ENCODE peak calls at places on chromosomes 7 and 10, in five cellular contexts. One of them, this sample, is unnamed.

GRCh38 chr10:43795639-43796038 is 147.0 kb upstream of the ZNF32 start:
- DNase-seq in HCT116: no peak
- DNase-seq in T-helper 2 cell: no peak
- DNase-seq in OCI-LY7: no peak
- DNase-seq in AG04450: no peak
- DNase-seq in this sample: no peak

GRCh38 chr10:87505366-87506113 is 847 bp downstream of the MINPP1 start:
- DNase-seq in HCT116: peak
- DNase-seq in T-helper 2 cell: peak
- DNase-seq in OCI-LY7: peak
- DNase-seq in AG04450: no peak
- DNase-seq in this sample: peak

GRCh38 chr10:81108516-81109199 is 571.0 kb downstream of the SH2D4B start:
- DNase-seq in AG04450: no peak
- DNase-seq in HCT116: no peak
- DNase-seq in T-helper 2 cell: no peak
- DNase-seq in OCI-LY7: no peak
- DNase-seq in this sample: no peak

GRCh38 chr7:80403686-80404241 is 108.1 kb downstream of the GNAT3 start:
- DNase-seq in AG04450: no peak
- DNase-seq in HCT116: no peak
- DNase-seq in OCI-LY7: no peak
- DNase-seq in T-helper 2 cell: no peak
- DNase-seq in this sample: no peak

GRCh38 chr7:98291717-98292116 is 10.2 kb downstream of the BRI3 start:
- DNase-seq in HCT116: no peak
- DNase-seq in OCI-LY7: peak
- DNase-seq in T-helper 2 cell: no peak
- DNase-seq in AG04450: no peak
- DNase-seq in this sample: no peak

GRCh38 chr7:135602304-135602703 is 44.6 kb downstream of the NUP205 start:
- DNase-seq in T-helper 2 cell: no peak
- DNase-seq in OCI-LY7: no peak
- DNase-seq in HCT116: no peak
- DNase-seq in AG04450: no peak
- DNase-seq in this sample: no peak

GRCh38 chr10:98748298-98748697 is 301.6 kb upstream of the HPS1 start:
- DNase-seq in T-helper 2 cell: no peak
- DNase-seq in OCI-LY7: peak
- DNase-seq in AG04450: peak
- DNase-seq in HCT116: peak
- DNase-seq in this sample: no peak

GRCh38 chr7:4173615-4174014 is 508.5 kb upstream of the FOXK1 start:
- DNase-seq in OCI-LY7: no peak
- DNase-seq in T-helper 2 cell: no peak
- DNase-seq in AG04450: no peak
- DNase-seq in HCT116: no peak
- DNase-seq in this sample: no peak

GRCh38 chr7:20220824-20221547 is 3.8 kb upstream of the MACC1 start:
- DNase-seq in HCT116: no peak
- DNase-seq in OCI-LY7: no peak
- DNase-seq in T-helper 2 cell: no peak
- DNase-seq in AG04450: peak
- DNase-seq in this sample: no peak

GRCh38 chr10:24723386-24723787 is 300 bp downstream of the ARHGAP21 start:
- DNase-seq in T-helper 2 cell: no peak
- DNase-seq in HCT116: no peak
- DNase-seq in OCI-LY7: peak
- DNase-seq in AG04450: no peak
- DNase-seq in this sample: no peak

GRCh38 chr7:1447551-1448244 is 11.6 kb downstream of the MICALL2 start:
- DNase-seq in AG04450: no peak
- DNase-seq in T-helper 2 cell: no peak
- DNase-seq in HCT116: no peak
- DNase-seq in OCI-LY7: no peak
- DNase-seq in this sample: no peak

GRCh38 chr10:73810358-73810734 is 1.1 kb downstream of the NDST2 start:
- DNase-seq in OCI-LY7: no peak
- DNase-seq in T-helper 2 cell: no peak
- DNase-seq in AG04450: no peak
- DNase-seq in HCT116: no peak
- DNase-seq in this sample: no peak

GRCh38 chr7:8035647-8036518 is 67.3 kb downstream of the GLCCI1 start:
- DNase-seq in T-helper 2 cell: no peak
- DNase-seq in AG04450: peak
- DNase-seq in OCI-LY7: peak
- DNase-seq in HCT116: peak
- DNase-seq in this sample: no peak

GRCh38 chr10:3395487-3395886 is 222.9 kb upstream of the PITRM1 start:
- DNase-seq in AG04450: no peak
- DNase-seq in T-helper 2 cell: no peak
- DNase-seq in OCI-LY7: peak
- DNase-seq in HCT116: no peak
- DNase-seq in this sample: no peak

GRCh38 chr10:113333313-113333712 is 219.5 kb upstream of the HABP2 start:
- DNase-seq in AG04450: no peak
- DNase-seq in OCI-LY7: no peak
- DNase-seq in T-helper 2 cell: no peak
- DNase-seq in HCT116: no peak
- DNase-seq in this sample: no peak

GRCh38 chr10:102642553-102643345 is 1.5 kb upstream of the TRIM8 start:
- DNase-seq in AG04450: no peak
- DNase-seq in T-helper 2 cell: peak
- DNase-seq in HCT116: peak
- DNase-seq in OCI-LY7: peak
- DNase-seq in this sample: peak

GRCh38 chr10:26491276-26491675 is 53.1 kb downstream of the APBB1IP start:
- DNase-seq in T-helper 2 cell: no peak
- DNase-seq in OCI-LY7: no peak
- DNase-seq in HCT116: no peak
- DNase-seq in AG04450: no peak
- DNase-seq in this sample: no peak

GRCh38 chr7:98755138-98755898 is 114.5 kb downstream of the TMEM130 start:
- DNase-seq in T-helper 2 cell: no peak
- DNase-seq in HCT116: no peak
- DNase-seq in OCI-LY7: no peak
- DNase-seq in AG04450: no peak
- DNase-seq in this sample: no peak

GRCh38 chr7:97733276-97734206 is 1.7 kb downstream of the TAC1 start:
- DNase-seq in OCI-LY7: no peak
- DNase-seq in HCT116: no peak
- DNase-seq in T-helper 2 cell: no peak
- DNase-seq in AG04450: no peak
- DNase-seq in this sample: peak

GRCh38 chr7:158357106-158357897 is 230.3 kb downstream of the PTPRN2 start:
- DNase-seq in AG04450: no peak
- DNase-seq in HCT116: no peak
- DNase-seq in OCI-LY7: no peak
- DNase-seq in T-helper 2 cell: no peak
- DNase-seq in this sample: no peak

GRCh38 chr7:30245913-30246312 is 38.5 kb upstream of the ZNRF2 start:
- DNase-seq in HCT116: no peak
- DNase-seq in T-helper 2 cell: no peak
- DNase-seq in AG04450: no peak
- DNase-seq in OCI-LY7: no peak
- DNase-seq in this sample: no peak

GRCh38 chr10:104582604-104582951 is 58.5 kb upstream of the SORCS3 start:
- DNase-seq in OCI-LY7: no peak
- DNase-seq in T-helper 2 cell: no peak
- DNase-seq in AG04450: no peak
- DNase-seq in HCT116: no peak
- DNase-seq in this sample: peak

GRCh38 chr10:97069576-97070362 is 116.0 kb downstream of the SLIT1 start:
- DNase-seq in HCT116: peak
- DNase-seq in OCI-LY7: no peak
- DNase-seq in AG04450: no peak
- DNase-seq in T-helper 2 cell: no peak
- DNase-seq in this sample: peak

GRCh38 chr7:42138691-42139090 is 98.3 kb downstream of the GLI3 start:
- DNase-seq in T-helper 2 cell: no peak
- DNase-seq in HCT116: no peak
- DNase-seq in OCI-LY7: no peak
- DNase-seq in AG04450: no peak
- DNase-seq in this sample: no peak

GRCh38 chr10:46285966-46286620 is 704 bp upstream of the ANTXRL start:
- DNase-seq in HCT116: no peak
- DNase-seq in OCI-LY7: no peak
- DNase-seq in T-helper 2 cell: no peak
- DNase-seq in AG04450: no peak
- DNase-seq in this sample: no peak

GRCh38 chr7:129530881-129531391 is 28.6 kb downstream of the SMKR1 start:
- DNase-seq in T-helper 2 cell: no peak
- DNase-seq in AG04450: peak
- DNase-seq in HCT116: peak
- DNase-seq in OCI-LY7: no peak
- DNase-seq in this sample: no peak

GRCh38 chr7:44377681-44378421 is 52.5 kb upstream of the CAMK2B start:
- DNase-seq in OCI-LY7: peak
- DNase-seq in HCT116: no peak
- DNase-seq in AG04450: no peak
- DNase-seq in T-helper 2 cell: no peak
- DNase-seq in this sample: no peak

GRCh38 chr7:98956937-98957336 is 78.6 kb downstream of the TRRAP start:
- DNase-seq in AG04450: no peak
- DNase-seq in OCI-LY7: no peak
- DNase-seq in HCT116: no peak
- DNase-seq in T-helper 2 cell: no peak
- DNase-seq in this sample: no peak

GRCh38 chr10:133124357-133125211 is 35.4 kb upstream of the KNDC1 start:
- DNase-seq in HCT116: no peak
- DNase-seq in OCI-LY7: no peak
- DNase-seq in T-helper 2 cell: no peak
- DNase-seq in AG04450: no peak
- DNase-seq in this sample: no peak

This sample was measured in DMS79 treated with DMSO at 0.1 percent for 48 hours.